ENCODE peak calls at places on chromosomes 1 and 21, in five cellular contexts. T, S, Q, K and I are unnamed samples.

GRCh38 chr1:156371553-156372264 is 2.7 kb downstream of the RHBG start:
- DNase-seq in T (peak), Q (no peak), S (no peak), K (no peak), I (no peak)

GRCh38 chr1:235954306-235955283 is 87.9 kb upstream of the LYST start:
- DNase-seq in T (peak), K (no peak), Q (no peak), S (no peak), I (no peak)

GRCh38 chr1:26697978-26698849 is 2.4 kb downstream of the ARID1A start:
- DNase-seq in K (no peak), Q (no peak), T (peak), S (peak), I (no peak)

GRCh38 chr1:17684810-17685209 is 70.3 kb upstream of the ACTL8 start:
- DNase-seq in K (no peak), Q (no peak), T (no peak), S (peak), I (no peak)

GRCh38 chr21:28421716-28422480 is 570.8 kb downstream of the LTN1 start:
- DNase-seq in Q (no peak), K (no peak), T (peak), S (no peak), I (no peak)

GRCh38 chr1:64495878-64496277 is 25.9 kb downstream of the CACHD1 start:
- DNase-seq in S (no peak), T (no peak), K (no peak), Q (no peak), I (no peak)

GRCh38 chr1:230322967-230323547 is 103.1 kb downstream of the PGBD5 start:
- DNase-seq in K (no peak), S (no peak), T (no peak), Q (no peak), I (no peak)

GRCh38 chr1:226422478-226422877 is 14.6 kb upstream of the PARP1 start:
- DNase-seq in T (no peak), S (no peak), Q (no peak), K (no peak), I (no peak)

GRCh38 chr1:111987502-111987901 is 2.0 kb downstream of the KCND3 start:
- DNase-seq in Q (no peak), S (no peak), K (no peak), T (no peak), I (no peak)

GRCh38 chr1:46131727-46132528 is 501 bp downstream of the PIK3R3 start:
- DNase-seq in S (peak), T (peak), K (no peak), Q (no peak), I (no peak)

GRCh38 chr1:7767176-7767575 is 3.9 kb upstream of the VAMP3 start:
- DNase-seq in T (no peak), K (no peak), S (no peak), Q (no peak), I (no peak)

GRCh38 chr1:230107941-230108340 is 40.9 kb downstream of the GALNT2 start:
- DNase-seq in Q (no peak), K (no peak), T (no peak), S (no peak), I (no peak)

GRCh38 chr1:111602974-111603373 is 16.6 kb upstream of the RAP1A start:
- DNase-seq in S (no peak), Q (no peak), T (no peak), K (no peak), I (no peak)

GRCh38 chr1:67535474-67535873 is 105.3 kb upstream of the SERBP1 start:
- DNase-seq in T (peak), K (peak), S (peak), Q (peak), I (peak)

GRCh38 chr1:31625561-31626272 is 8.2 kb downstream of the HCRTR1 start:
- DNase-seq in S (no peak), Q (no peak), K (no peak), T (peak), I (no peak)

GRCh38 chr1:187928288-187928687 is 1099.5 kb downstream of the PLA2G4A start:
- DNase-seq in S (peak), Q (peak), K (peak), T (peak), I (peak)

GRCh38 chr1:180917306-180918065 is 4.8 kb downstream of the KIAA1614 start:
- DNase-seq in Q (no peak), K (peak), S (peak), T (peak), I (no peak)

GRCh38 chr1:17122449-17123194 is 3.4 kb upstream of the PADI2 start:
- DNase-seq in T (peak), K (no peak), Q (no peak), S (no peak), I (no peak)

GRCh38 chr1:159884296-159884695 is 15.7 kb downstream of the CFAP45 start:
- DNase-seq in Q (no peak), S (no peak), T (no peak), K (no peak), I (no peak)

GRCh38 chr21:40595806-40596205 is 251.2 kb downstream of the DSCAM start:
- DNase-seq in K (no peak), T (no peak), S (no peak), Q (no peak), I (no peak)

GRCh38 chr1:1293618-1294249 is 13.5 kb downstream of the SCNN1D start:
- DNase-seq in T (no peak), S (peak), Q (no peak), K (peak), I (no peak)

DNA sequence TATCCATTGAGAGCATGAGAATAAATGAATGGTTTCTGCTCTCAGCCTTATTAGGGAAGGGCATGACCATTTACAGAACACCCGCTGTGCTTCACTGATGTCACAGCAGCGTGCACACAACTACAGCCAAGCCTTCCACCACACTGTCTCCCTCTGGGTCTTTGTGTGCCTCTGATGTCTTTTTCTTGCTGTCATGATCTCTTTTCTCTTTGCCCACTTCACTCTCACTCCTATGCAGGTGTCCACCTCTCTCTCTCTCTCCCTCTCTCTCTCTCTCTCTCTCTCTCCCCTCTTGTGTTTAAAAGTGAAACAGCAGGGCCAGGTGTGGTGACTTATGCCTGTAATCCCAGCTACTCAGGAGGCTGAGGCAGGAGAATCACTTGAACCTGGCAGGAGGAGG is 232.5 kb upstream of the JUN start:
- DNase-seq in Q (no peak), K (no peak), S (peak), T (no peak), I (no peak)
- H2BK15ac ChIP-seq in Q (peak), K (no peak), S (no peak), T (peak), I (no peak)

DNA sequence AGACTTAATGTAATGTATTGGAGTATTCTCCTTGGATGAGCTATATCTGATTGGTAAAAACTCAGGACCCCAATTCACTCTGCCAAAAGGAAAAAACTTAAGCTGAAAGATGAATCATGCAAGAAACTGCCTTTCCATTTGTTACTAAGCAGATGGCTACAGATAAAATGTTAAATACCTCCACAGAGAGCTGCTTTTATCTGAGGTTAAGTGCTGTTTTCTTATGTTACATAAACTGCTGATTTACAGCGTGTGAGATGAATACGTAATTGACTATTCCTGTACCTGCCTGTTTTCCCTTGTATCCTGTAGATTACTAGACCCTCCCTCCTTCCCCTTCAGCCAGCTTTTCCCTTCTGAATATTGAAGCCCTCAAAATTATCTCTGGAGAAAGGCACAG is 49.4 kb downstream of the CLCA4 start:
- DNase-seq in Q (no peak), S (no peak), T (no peak), K (no peak), I (no peak)
- H3K4ac ChIP-seq in Q (no peak), S (no peak), T (no peak), K (no peak), I (no peak)

GRCh38 chr1:113013823-113014222 is 57.8 kb upstream of the SLC16A1 start:
- DNase-seq in S (no peak), T (no peak), Q (no peak), K (no peak), I (no peak)

GRCh38 chr1:113007706-113008364 is 51.8 kb upstream of the SLC16A1 start:
- DNase-seq in S (no peak), Q (no peak), K (no peak), T (no peak), I (no peak)

GRCh38 chr1:113012149-113012548 is 56.2 kb upstream of the SLC16A1 start:
- DNase-seq in Q (no peak), T (no peak), K (no peak), S (no peak), I (no peak)

GRCh38 chr1:113003751-113004690 is 48.0 kb upstream of the SLC16A1 start:
- DNase-seq in T (no peak), Q (no peak), K (no peak), S (no peak), I (no peak)

GRCh38 chr1:113008365-113008714 is 52.3 kb upstream of the SLC16A1 start:
- DNase-seq in S (no peak), T (no peak), Q (no peak), K (no peak), I (no peak)
- H2BK15ac ChIP-seq in S (no peak), T (no peak), Q (no peak), K (no peak), I (no peak)

DNA sequence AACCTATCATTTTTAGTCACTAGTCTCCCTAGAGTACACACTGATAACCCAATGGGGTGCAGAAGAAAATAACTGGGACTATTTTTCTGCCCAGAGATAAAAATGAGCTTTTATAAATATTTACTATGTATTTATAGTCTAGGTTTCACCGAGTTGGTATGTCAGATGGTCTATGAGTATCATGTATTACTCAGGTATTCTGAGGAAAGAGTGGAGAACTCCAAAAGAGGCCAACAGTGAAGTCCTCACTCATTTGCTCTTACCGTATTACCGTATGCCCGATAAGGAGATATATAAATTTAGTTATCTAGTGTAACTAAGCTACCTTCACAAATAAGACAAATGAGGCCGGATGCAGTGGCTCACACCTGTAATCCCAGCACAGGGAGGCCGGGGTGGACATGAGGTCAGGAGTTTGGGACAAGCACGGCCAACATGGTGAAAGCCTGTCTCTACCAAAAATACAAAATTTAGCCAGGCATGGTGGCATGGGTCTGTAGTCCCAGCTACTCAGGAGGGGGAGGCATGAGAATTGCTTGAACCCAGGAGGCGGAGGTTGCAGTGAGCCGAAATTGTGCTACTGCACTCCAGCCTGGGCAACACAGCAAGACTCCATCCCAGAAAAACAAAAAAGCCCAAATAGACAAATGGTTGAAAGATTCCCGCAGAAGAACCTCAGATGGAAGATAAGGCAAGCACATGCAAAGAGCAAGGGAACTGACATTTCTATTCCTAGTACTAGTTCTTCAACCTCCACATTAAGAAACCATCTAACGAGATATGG is 15.6 kb downstream of the CSDE1 start:
- DNase-seq in S (no peak), Q (no peak), T (no peak), K (no peak), I (no peak)
- H3K4ac ChIP-seq in S (no peak), Q (no peak), T (no peak), K (no peak), I (no peak)

DNA sequence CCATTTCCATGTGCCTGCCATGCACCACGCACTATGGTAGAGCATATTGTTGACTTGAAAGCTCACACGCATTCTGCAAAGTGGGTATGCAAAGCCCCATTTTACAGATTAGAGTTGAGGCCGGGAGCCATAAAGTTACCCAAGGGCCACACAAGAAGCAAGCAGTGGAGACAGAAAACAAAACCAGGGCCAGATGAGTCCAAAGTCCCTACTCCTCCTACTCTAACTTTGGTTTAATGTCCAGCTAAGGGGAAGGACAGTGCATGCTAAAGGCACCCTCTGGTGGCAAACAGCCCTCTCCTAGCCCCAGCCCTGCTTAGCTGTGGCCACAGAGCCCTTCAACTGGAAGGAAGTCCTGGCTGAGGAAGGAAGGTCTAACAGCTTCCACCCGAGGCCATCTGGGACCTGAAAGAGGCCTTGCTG is 74.9 kb downstream of the SLC66A1 start:
- DNase-seq in K (no peak), S (no peak), Q (no peak), T (no peak), I (no peak)
- H2BK15ac ChIP-seq in K (no peak), S (no peak), Q (no peak), T (no peak), I (no peak)

DNA sequence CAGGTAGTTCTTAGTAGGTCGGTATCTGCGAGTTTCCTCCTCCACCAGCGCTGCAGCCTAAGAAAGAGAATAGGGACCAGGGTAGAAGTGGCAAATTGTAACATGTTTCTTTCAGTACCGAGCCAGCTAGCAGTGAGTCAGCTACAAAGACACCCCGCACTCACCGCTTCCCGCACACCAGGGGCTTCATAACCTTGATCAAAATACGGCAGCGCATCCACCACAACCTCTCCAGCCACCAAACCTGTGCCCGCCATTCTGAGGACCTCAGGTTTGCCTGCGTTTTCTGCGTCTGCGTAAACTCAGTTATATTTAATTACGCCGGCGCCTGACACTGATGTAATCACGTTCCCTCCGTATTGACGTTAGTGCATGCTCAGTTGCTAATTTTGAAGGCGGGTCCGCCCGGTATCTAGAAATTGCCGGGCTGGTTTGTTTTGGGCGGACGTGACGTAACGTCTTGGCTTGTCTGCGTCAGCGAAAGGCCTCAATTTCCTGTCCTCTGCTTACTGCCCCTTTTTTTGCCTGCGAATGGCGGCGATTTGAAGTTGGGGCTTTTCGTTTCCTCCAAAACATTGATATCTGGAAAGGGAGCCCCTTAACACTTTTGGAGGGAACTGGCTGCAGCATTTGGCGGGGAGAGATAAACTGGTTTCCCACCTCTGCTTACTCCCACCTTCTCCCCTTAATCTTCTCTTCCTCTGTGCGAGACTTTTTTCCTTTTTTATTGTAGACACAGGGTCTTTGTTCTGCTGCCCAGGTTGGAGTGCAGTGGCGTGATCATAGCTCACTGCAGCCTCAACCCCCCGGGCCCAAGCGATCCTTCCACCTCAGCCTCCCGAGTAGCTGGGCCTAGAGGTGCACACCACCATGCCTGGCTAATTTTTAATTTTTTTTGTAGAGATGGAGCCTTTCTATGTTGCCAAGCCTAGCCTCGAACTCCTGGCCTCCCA is at the start of gene BCAS2:
- DNase-seq in S (peak), Q (peak), T (peak), K (peak), I (peak)
- H3K4ac ChIP-seq in S (no peak), Q (peak), T (peak), K (peak), I (no peak)

DNA sequence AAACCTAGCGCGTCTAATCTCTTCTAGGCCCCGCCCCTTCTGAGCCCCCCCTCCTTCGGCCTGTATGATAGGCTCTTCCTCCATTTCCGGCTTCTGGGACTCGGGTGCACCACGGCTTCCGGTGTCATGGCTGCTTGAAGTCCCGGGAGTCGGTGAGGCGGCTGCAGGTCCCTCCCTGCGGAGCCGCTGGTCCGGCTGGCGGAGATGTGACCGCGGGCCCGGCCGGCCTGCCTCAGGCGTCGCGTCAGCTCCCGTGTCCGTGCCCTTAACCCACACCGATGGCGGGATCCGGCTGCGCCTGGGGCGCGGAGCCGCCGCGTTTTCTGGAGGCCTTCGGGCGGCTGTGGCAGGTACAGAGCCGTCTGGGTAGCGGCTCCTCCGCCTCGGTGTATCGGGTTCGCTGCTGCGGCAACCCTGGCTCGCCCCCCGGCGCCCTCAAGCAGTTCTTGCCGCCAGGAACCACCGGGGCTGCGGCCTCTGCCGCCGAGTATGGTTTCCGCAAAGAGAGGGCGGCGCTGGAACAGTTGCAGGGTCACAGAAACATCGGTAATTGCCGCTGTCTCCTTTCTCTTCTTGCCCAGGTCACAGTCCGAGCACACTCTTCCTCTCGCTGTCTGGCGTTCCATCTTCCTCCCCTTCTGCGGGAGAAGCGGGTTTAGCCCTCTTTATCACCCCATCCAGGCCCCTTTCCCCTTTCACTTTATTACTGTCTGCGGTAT is at the start of gene UHMK1:
- DNase-seq in T (peak), S (peak), Q (peak), K (peak), I (peak)
- H2BK15ac ChIP-seq in T (peak), S (no peak), Q (no peak), K (no peak), I (no peak)